ENCODE peak calls at places on chromosome 10, in seven cellular contexts. One of them, this sample, is unnamed. For H3K9me2, the result is how much of the 10 kb centered on the place peaks cover.

GRCh38 chr10:71347587-71348395 is 28.7 kb downstream of the SLC29A3 start:
- DNase-seq in hepatocyte: peak
- DNase-seq in GM23248: no peak
- DNase-seq in PC-3: peak
- DNase-seq in MM.1S: no peak
- DNase-seq in HCT116: no peak
- DNase-seq in GM23338: no peak
- DNase-seq in this sample: no peak

GRCh38 chr10:11761431-11761830 is 19.2 kb downstream of the ECHDC3 start:
- DNase-seq in hepatocyte: no peak
- DNase-seq in GM23338: no peak
- DNase-seq in PC-3: no peak
- DNase-seq in HCT116: no peak
- DNase-seq in MM.1S: no peak
- DNase-seq in GM23248: no peak
- DNase-seq in this sample: no peak

GRCh38 chr10:113441871-113442270 is 111.0 kb upstream of the HABP2 start:
- DNase-seq in HCT116: no peak
- DNase-seq in MM.1S: no peak
- DNase-seq in hepatocyte: no peak
- DNase-seq in GM23248: no peak
- DNase-seq in PC-3: no peak
- DNase-seq in GM23338: no peak
- DNase-seq in this sample: no peak

GRCh38 chr10:112503643-112504042 is 56.6 kb downstream of the VTI1A start:
- DNase-seq in MM.1S: no peak
- DNase-seq in GM23248: no peak
- DNase-seq in PC-3: no peak
- DNase-seq in hepatocyte: no peak
- DNase-seq in GM23338: no peak
- DNase-seq in HCT116: no peak
- DNase-seq in this sample: no peak

GRCh38 chr10:60417898-60418297 is 28.2 kb upstream of the ANK3 start:
- DNase-seq in GM23338: no peak
- DNase-seq in hepatocyte: no peak
- DNase-seq in PC-3: peak
- DNase-seq in HCT116: no peak
- DNase-seq in MM.1S: no peak
- DNase-seq in GM23248: no peak
- DNase-seq in this sample: peak

GRCh38 chr10:126476256-126476655 is 88.0 kb upstream of the ADAM12 start:
- DNase-seq in PC-3: no peak
- DNase-seq in GM23338: peak
- DNase-seq in HCT116: no peak
- DNase-seq in hepatocyte: no peak
- DNase-seq in GM23248: no peak
- DNase-seq in MM.1S: no peak
- DNase-seq in this sample: no peak

GRCh38 chr10:72337039-72337629 is 17.6 kb downstream of the DNAJB12 start:
- DNase-seq in GM23248: peak
- DNase-seq in MM.1S: peak
- DNase-seq in PC-3: peak
- DNase-seq in HCT116: no peak
- DNase-seq in hepatocyte: peak
- DNase-seq in GM23338: peak
- DNase-seq in this sample: peak

GRCh38 chr10:95337761-95338160 is 47.0 kb upstream of the PDLIM1 start:
- DNase-seq in hepatocyte: no peak
- DNase-seq in PC-3: no peak
- DNase-seq in MM.1S: no peak
- DNase-seq in GM23338: no peak
- DNase-seq in HCT116: no peak
- DNase-seq in GM23248: no peak
- DNase-seq in this sample: no peak

GRCh38 chr10:48457949-48458661 is 146.8 kb downstream of the ARHGAP22 start:
- DNase-seq in hepatocyte: no peak
- DNase-seq in MM.1S: no peak
- DNase-seq in GM23338: no peak
- DNase-seq in GM23248: no peak
- DNase-seq in HCT116: no peak
- DNase-seq in PC-3: no peak
- DNase-seq in this sample: no peak

GRCh38 chr10:106525871-106526270 is 638.6 kb downstream of the SORCS1 start:
- DNase-seq in PC-3: no peak
- DNase-seq in HCT116: no peak
- DNase-seq in hepatocyte: no peak
- DNase-seq in GM23338: no peak
- DNase-seq in GM23248: no peak
- DNase-seq in MM.1S: no peak
- DNase-seq in this sample: no peak

GRCh38 chr10:73874267-73875138 is at the start of gene CAMK2G:
- DNase-seq in PC-3: peak
- DNase-seq in GM23248: peak
- DNase-seq in hepatocyte: peak
- DNase-seq in GM23338: peak
- DNase-seq in HCT116: no peak
- DNase-seq in MM.1S: peak
- DNase-seq in this sample: peak

GRCh38 chr10:102419561-102420442 is 834 bp upstream of the FBXL15 start:
- DNase-seq in GM23248: peak
- DNase-seq in HCT116: no peak
- DNase-seq in GM23338: peak
- DNase-seq in hepatocyte: peak
- DNase-seq in PC-3: peak
- DNase-seq in MM.1S: peak
- DNase-seq in this sample: no peak

GRCh38 chr10:100989088-100989487 is 1.7 kb downstream of the TWNK start:
- DNase-seq in PC-3: peak
- DNase-seq in MM.1S: peak
- DNase-seq in GM23248: no peak
- DNase-seq in HCT116: no peak
- DNase-seq in GM23338: no peak
- DNase-seq in hepatocyte: no peak
- DNase-seq in this sample: no peak

GRCh38 chr10:15545884-15546283 is 173.8 kb downstream of the ITGA8 start:
- DNase-seq in GM23248: no peak
- DNase-seq in PC-3: no peak
- DNase-seq in GM23338: no peak
- DNase-seq in HCT116: no peak
- DNase-seq in MM.1S: no peak
- DNase-seq in hepatocyte: no peak
- DNase-seq in this sample: no peak

GRCh38 chr10:20662742-20663141 is 234.4 kb downstream of the NEBL start:
- DNase-seq in MM.1S: no peak
- DNase-seq in PC-3: no peak
- DNase-seq in GM23338: no peak
- DNase-seq in hepatocyte: no peak
- DNase-seq in GM23248: no peak
- DNase-seq in HCT116: no peak
- DNase-seq in this sample: no peak

GRCh38 chr10:36469585-36469984 is 655.8 kb upstream of the ANKRD30A start:
- DNase-seq in PC-3: peak
- DNase-seq in GM23338: no peak
- DNase-seq in hepatocyte: no peak
- DNase-seq in HCT116: no peak
- DNase-seq in GM23248: peak
- DNase-seq in MM.1S: no peak
- DNase-seq in this sample: no peak

GRCh38 chr10:115125505-115125904 is 32.3 kb downstream of the ATRNL1 start:
- DNase-seq in hepatocyte: no peak
- DNase-seq in HCT116: no peak
- DNase-seq in MM.1S: no peak
- DNase-seq in PC-3: no peak
- DNase-seq in GM23338: no peak
- DNase-seq in GM23248: no peak
- DNase-seq in this sample: no peak

GRCh38 chr10:70874061-70874460 is 14.3 kb downstream of the PCBD1 start:
- DNase-seq in GM23248: no peak
- DNase-seq in hepatocyte: no peak
- DNase-seq in GM23338: no peak
- DNase-seq in HCT116: no peak
- DNase-seq in MM.1S: no peak
- DNase-seq in PC-3: peak
- DNase-seq in this sample: peak

GRCh38 chr10:113007821-113008220 is 57.8 kb downstream of the TCF7L2 start:
- DNase-seq in GM23338: no peak
- DNase-seq in HCT116: no peak
- DNase-seq in MM.1S: no peak
- DNase-seq in hepatocyte: no peak
- DNase-seq in GM23248: peak
- DNase-seq in PC-3: no peak
- DNase-seq in this sample: no peak

GRCh38 chr10:7410800-7411670 is at the start of gene SFMBT2:
- DNase-seq in MM.1S: peak
- DNase-seq in GM23338: peak
- DNase-seq in hepatocyte: peak
- DNase-seq in HCT116: no peak
- DNase-seq in GM23248: peak
- DNase-seq in PC-3: peak
- DNase-seq in this sample: peak

GRCh38 chr10:71255817-71256660 is 43.7 kb downstream of the UNC5B start:
- DNase-seq in PC-3: peak
- DNase-seq in GM23248: peak
- DNase-seq in HCT116: peak
- DNase-seq in GM23338: no peak
- DNase-seq in hepatocyte: peak
- DNase-seq in MM.1S: no peak
- DNase-seq in this sample: peak

GRCh38 chr10:69405221-69405620 is 11.5 kb downstream of the TACR2 start:
- DNase-seq in PC-3: peak
- DNase-seq in HCT116: no peak
- DNase-seq in hepatocyte: no peak
- DNase-seq in MM.1S: no peak
- DNase-seq in GM23338: no peak
- DNase-seq in GM23248: peak
- DNase-seq in this sample: no peak

GRCh38 chr10:118423800-118424479 is 81.8 kb upstream of the FAM204A start:
- DNase-seq in GM23248: peak
- DNase-seq in PC-3: peak
- DNase-seq in HCT116: peak
- DNase-seq in hepatocyte: peak
- DNase-seq in MM.1S: peak
- DNase-seq in GM23338: peak
- DNase-seq in this sample: peak
- H3K9me2 ChIP-seq in GM23248: under half
- H3K9me2 ChIP-seq in PC-3: under half
- H3K9me2 ChIP-seq in HCT116: under half
- H3K9me2 ChIP-seq in hepatocyte: under half
- H3K9me2 ChIP-seq in MM.1S: under half
- H3K9me2 ChIP-seq in GM23338: under half
- H3K9me2 ChIP-seq in this sample: under half

GRCh38 chr10:61753453-61753852 is 90.7 kb downstream of the CABCOCO1 start:
- DNase-seq in hepatocyte: no peak
- DNase-seq in PC-3: no peak
- DNase-seq in HCT116: no peak
- DNase-seq in MM.1S: no peak
- DNase-seq in GM23338: no peak
- DNase-seq in GM23248: no peak
- DNase-seq in this sample: no peak

GRCh38 chr10:61751599-61751998 is 88.9 kb downstream of the CABCOCO1 start:
- DNase-seq in MM.1S: no peak
- DNase-seq in GM23248: peak
- DNase-seq in PC-3: peak
- DNase-seq in HCT116: no peak
- DNase-seq in GM23338: no peak
- DNase-seq in hepatocyte: no peak
- DNase-seq in this sample: no peak

GRCh38 chr10:61752111-61753011 is 89.6 kb downstream of the CABCOCO1 start:
- DNase-seq in HCT116: peak
- DNase-seq in GM23338: no peak
- DNase-seq in hepatocyte: peak
- DNase-seq in GM23248: peak
- DNase-seq in MM.1S: peak
- DNase-seq in PC-3: peak
- DNase-seq in this sample: peak

GRCh38 chr10:61749271-61749670 is 86.5 kb downstream of the CABCOCO1 start:
- DNase-seq in GM23248: no peak
- DNase-seq in MM.1S: no peak
- DNase-seq in GM23338: no peak
- DNase-seq in PC-3: peak
- DNase-seq in hepatocyte: no peak
- DNase-seq in HCT116: no peak
- DNase-seq in this sample: no peak

DNA sequence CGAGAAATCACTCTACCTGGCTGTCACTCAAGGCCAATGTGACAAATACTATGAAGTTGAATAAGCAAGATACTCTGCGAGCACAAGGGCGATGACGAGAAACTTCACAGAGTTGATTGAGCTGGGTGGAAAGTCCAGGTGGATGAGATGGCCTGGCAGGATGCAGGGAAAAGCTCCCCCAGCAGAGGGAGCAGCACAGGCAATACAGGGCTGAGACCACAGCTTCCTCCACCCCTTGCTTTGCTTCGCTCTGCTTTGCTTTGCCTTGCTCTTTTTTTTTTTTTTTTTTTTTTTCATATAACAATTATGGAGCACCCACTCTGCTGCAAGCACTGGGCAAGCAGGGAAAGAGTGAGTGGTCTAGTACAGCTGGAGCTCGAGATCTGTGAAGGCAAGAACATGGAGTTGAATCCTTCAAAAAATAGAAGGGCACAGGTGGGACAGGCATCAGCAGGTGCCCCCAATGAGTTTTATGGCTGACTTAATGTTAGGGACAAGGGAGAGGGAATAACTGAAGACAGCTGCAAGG is 88.3 kb downstream of the CABCOCO1 start:
- DNase-seq in HCT116: peak
- DNase-seq in MM.1S: peak
- DNase-seq in hepatocyte: peak
- DNase-seq in GM23248: peak
- DNase-seq in PC-3: peak
- DNase-seq in GM23338: peak
- DNase-seq in this sample: no peak
- H3K27ac ChIP-seq in HCT116: no peak
- H3K27ac ChIP-seq in MM.1S: no peak
- H3K27ac ChIP-seq in hepatocyte: peak
- H3K27ac ChIP-seq in GM23248: no peak
- H3K27ac ChIP-seq in PC-3: peak
- H3K27ac ChIP-seq in GM23338: no peak
- H3K27ac ChIP-seq in this sample: no peak

DNA sequence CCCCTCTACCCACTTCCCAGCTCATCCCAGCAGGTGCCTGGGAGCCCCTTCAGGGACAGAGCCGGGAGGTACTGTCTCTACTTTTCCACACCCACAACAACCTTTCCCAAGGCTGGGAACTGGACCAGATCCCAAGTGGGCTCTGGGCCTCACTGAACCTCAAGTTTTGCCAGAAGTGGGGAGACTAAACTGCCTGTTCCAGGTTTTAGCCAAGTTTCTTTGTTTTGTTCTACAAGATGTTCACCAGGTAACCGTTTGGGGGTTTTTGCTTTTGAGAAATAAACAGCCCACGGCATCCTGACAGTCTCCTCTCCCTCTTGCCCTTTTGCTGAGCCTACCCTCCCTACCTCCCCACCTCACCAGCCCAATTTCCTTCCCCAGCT is 10.6 kb upstream of the EMX2 start:
- DNase-seq in hepatocyte: no peak
- DNase-seq in MM.1S: no peak
- DNase-seq in PC-3: no peak
- DNase-seq in GM23338: no peak
- DNase-seq in GM23248: no peak
- DNase-seq in HCT116: no peak
- DNase-seq in this sample: no peak
- TF ChIP-seq EZH2 in hepatocyte: no peak
- TF ChIP-seq EZH2 in MM.1S: no peak
- TF ChIP-seq EZH2 in PC-3: no peak
- TF ChIP-seq EZH2 in GM23338: no peak
- TF ChIP-seq EZH2 in GM23248: no peak
- TF ChIP-seq EZH2 in HCT116: no peak
- TF ChIP-seq EZH2 in this sample: no peak

GRCh38 chr10:131897297-131897899 is 3.4 kb upstream of the PPP2R2D start:
- DNase-seq in MM.1S: no peak
- DNase-seq in GM23248: no peak
- DNase-seq in hepatocyte: no peak
- DNase-seq in HCT116: no peak
- DNase-seq in GM23338: no peak
- DNase-seq in PC-3: no peak
- DNase-seq in this sample: no peak
- H3K9me2 ChIP-seq in MM.1S: under half
- H3K9me2 ChIP-seq in GM23248: under half
- H3K9me2 ChIP-seq in hepatocyte: under half
- H3K9me2 ChIP-seq in HCT116: under half
- H3K9me2 ChIP-seq in GM23338: under half
- H3K9me2 ChIP-seq in PC-3: under half
- H3K9me2 ChIP-seq in this sample: under half

This sample was measured in PC-9.